ENCODE peak calls at places on chromosome 11, in six cellular contexts. V is left lung, Q is tibial artery, K is fibroblast of lung, R is lower lobe of right lung, M is mesendoderm. B is an unnamed sample. For H3K4me1, the result is how much of the 10 kb centered on the place peaks cover.

GRCh38 chr11:125101596-125101995 is 9.8 kb downstream of the TMEM218 start:
- DNase-seq in M (no peak), Q (no peak), K (no peak), V (no peak), R (no peak), B (no peak)

GRCh38 chr11:3002346-3002745 is 10.2 kb upstream of the NAP1L4 start:
- DNase-seq in V (no peak), Q (no peak), R (no peak), K (no peak), M (no peak), B (no peak)

GRCh38 chr11:19380375-19380774 is 139.6 kb upstream of the E2F8 start:
- DNase-seq in Q (no peak), M (peak), R (no peak), V (no peak), K (peak), B (no peak)

GRCh38 chr11:37496196-37496595 is 898.2 kb upstream of the RAG2 start:
- DNase-seq in K (no peak), Q (no peak), M (no peak), V (no peak), R (no peak), B (no peak)

GRCh38 chr11:75549370-75549958 is 12.6 kb upstream of the SERPINH1 start:
- DNase-seq in Q (no peak), V (peak), K (no peak), R (no peak), M (no peak), B (no peak)

GRCh38 chr11:111359223-111360149 is 19.6 kb downstream of the POU2AF1 start:
- DNase-seq in K (peak), V (no peak), Q (no peak), M (peak), R (no peak), B (no peak)

GRCh38 chr11:74279256-74279655 is 32.2 kb downstream of the P4HA3 start:
- DNase-seq in V (no peak), Q (no peak), M (no peak), R (no peak), K (no peak), B (no peak)

GRCh38 chr11:132402056-132402684 is 1031.8 kb downstream of the NTM start:
- DNase-seq in V (no peak), Q (no peak), R (no peak), K (peak), M (peak), B (no peak)

GRCh38 chr11:131678658-131679340 is 308.4 kb downstream of the NTM start:
- DNase-seq in V (no peak), M (no peak), Q (no peak), R (no peak), K (no peak), B (no peak)

GRCh38 chr11:121479355-121479754 is 26.6 kb upstream of the SORL1-AS1 start:
- DNase-seq in R (no peak), M (peak), Q (no peak), V (no peak), K (no peak), B (no peak)

GRCh38 chr11:12901272-12901671 is 107.8 kb upstream of the RASSF10 start:
- DNase-seq in R (no peak), Q (no peak), M (no peak), V (no peak), K (no peak), B (no peak)

GRCh38 chr11:36718481-36718880 is 120.4 kb upstream of the RAG2 start:
- DNase-seq in M (no peak), V (no peak), K (no peak), Q (no peak), R (no peak), B (no peak)

GRCh38 chr11:45272701-45273100 is 13.4 kb downstream of the SYT13 start:
- DNase-seq in R (no peak), K (no peak), Q (no peak), M (no peak), V (no peak), B (no peak)

GRCh38 chr11:19073454-19074415 is 13.2 kb upstream of the MRGPRX2 start:
- DNase-seq in Q (no peak), K (no peak), R (no peak), V (no peak), M (no peak), B (no peak)

GRCh38 chr11:112368402-112368801 is 107.7 kb upstream of the PLET1 start:
- DNase-seq in R (no peak), K (no peak), M (no peak), V (no peak), Q (no peak), B (no peak)

GRCh38 chr11:97888641-97889040 is 1132.1 kb upstream of the CNTN5 start:
- DNase-seq in R (no peak), Q (no peak), V (no peak), K (no peak), M (no peak), B (no peak)

GRCh38 chr11:131675489-131675888 is 305.1 kb downstream of the NTM start:
- DNase-seq in Q (no peak), V (no peak), R (no peak), M (no peak), K (peak), B (no peak)

GRCh38 chr11:115610908-115611307 is 106.7 kb upstream of the CADM1 start:
- DNase-seq in K (no peak), R (no peak), Q (no peak), M (no peak), V (no peak), B (no peak)

GRCh38 chr11:23471878-23472277 is 611.6 kb upstream of the CCDC179 start:
- DNase-seq in V (no peak), R (no peak), M (no peak), Q (no peak), K (no peak), B (no peak)

GRCh38 chr11:106399075-106399500 is 321.6 kb downstream of the AASDHPPT start:
- DNase-seq in M (no peak), R (no peak), K (peak), Q (peak), V (no peak), B (no peak)

GRCh38 chr11:129973809-129974208 is 28.8 kb downstream of the PRDM10 start:
- DNase-seq in M (peak), Q (no peak), R (peak), V (peak), K (peak), B (no peak)

GRCh38 chr11:16215352-16215751 is 141.0 kb downstream of the SOX6 start:
- DNase-seq in Q (no peak), R (no peak), V (no peak), K (no peak), M (no peak), B (no peak)

GRCh38 chr11:22304337-22304961 is 33.7 kb upstream of the SLC17A6 start:
- DNase-seq in M (peak), R (no peak), K (peak), V (no peak), Q (no peak), B (peak)

GRCh38 chr11:36746886-36747710 is 149.1 kb upstream of the RAG2 start:
- DNase-seq in M (peak), V (peak), R (peak), Q (peak), K (peak), B (peak)

GRCh38 chr11:57514538-57515331 is 767 bp downstream of the SLC43A1 start:
- DNase-seq in R (peak), V (peak), Q (peak), K (peak), M (peak), B (peak)

GRCh38 chr11:111770581-111771134 is 4.5 kb upstream of the PPP2R1B start:
- DNase-seq in K (no peak), R (no peak), Q (no peak), V (no peak), M (no peak), B (no peak)

GRCh38 chr11:119697445-119697844 is 31.6 kb downstream of the NECTIN1 start:
- DNase-seq in K (no peak), M (no peak), R (no peak), Q (no peak), V (no peak), B (no peak)

GRCh38 chr11:101915811-101916291 is 471 bp downstream of the ANGPTL5 start:
- DNase-seq in K (peak), Q (no peak), M (peak), V (no peak), R (no peak), B (peak)

GRCh38 chr11:118212781-118213565 is 11.8 kb downstream of the JAML start:
- DNase-seq in M (peak), V (no peak), Q (peak), R (no peak), K (no peak), B (no peak)
- H3K4me1 ChIP-seq in M (under half), V (half or more), Q (under half), R (under half), K (under half), B (half or more)

DNA sequence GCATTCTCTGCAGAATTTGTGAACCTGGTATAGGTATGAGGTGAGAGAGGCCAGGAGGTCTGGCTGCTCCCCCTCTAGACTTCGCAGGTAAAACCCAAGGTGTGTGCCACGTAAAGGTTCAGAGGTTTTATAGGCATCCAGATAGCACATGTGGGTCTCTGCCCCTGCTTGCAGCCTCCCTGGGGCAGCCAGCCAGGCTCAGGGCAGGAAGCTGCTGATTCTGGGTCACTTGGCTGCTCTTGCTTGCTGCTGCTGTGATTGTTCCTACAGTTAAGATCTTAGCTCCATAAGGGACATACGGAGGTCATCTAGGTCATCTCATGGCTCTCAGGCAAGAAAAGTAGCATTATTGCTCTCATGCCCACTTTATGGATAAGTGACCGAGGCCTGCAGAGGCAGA is 30.2 kb downstream of the ZBTB16 start:
- DNase-seq in K (no peak), M (no peak), V (no peak), R (no peak), Q (no peak), B (no peak)
- H3K4me1 ChIP-seq in K (under half), M (under half), V (half or more), R (half or more), Q (half or more), B (under half)

GRCh38 chr11:86063536-86063935 is 5.3 kb downstream of the PICALM start:
- DNase-seq in R (no peak), V (no peak), K (peak), Q (no peak), M (no peak), B (no peak)

GRCh38 chr11:86064236-86064803 is 4.6 kb downstream of the PICALM start:
- DNase-seq in K (peak), V (no peak), M (peak), R (no peak), Q (no peak), B (no peak)

GRCh38 chr11:86061483-86061882 is 7.4 kb downstream of the PICALM start:
- DNase-seq in Q (no peak), M (no peak), R (no peak), V (no peak), K (no peak), B (no peak)

GRCh38 chr11:86060544-86060943 is 8.3 kb downstream of the PICALM start:
- DNase-seq in M (no peak), R (no peak), Q (no peak), K (no peak), V (no peak), B (no peak)

DNA sequence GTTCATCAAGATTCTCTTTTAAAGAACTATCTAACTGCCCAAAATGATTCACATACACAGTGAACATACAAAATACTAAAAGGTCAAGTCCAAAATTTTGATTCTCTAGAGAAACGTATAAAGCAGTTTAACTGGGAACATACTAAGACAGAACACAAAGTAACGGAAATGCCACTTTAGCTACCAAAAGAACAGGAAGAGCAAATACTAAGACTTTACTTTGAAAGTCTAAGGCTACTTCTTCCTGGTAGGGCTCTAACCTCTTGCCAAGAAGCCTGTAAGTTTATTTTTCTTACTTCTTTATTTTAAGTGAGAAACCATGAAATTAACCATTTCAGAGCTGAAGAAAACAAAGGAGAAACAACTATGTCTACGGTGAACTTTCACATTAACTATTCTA is 6.2 kb downstream of the PICALM start:
- DNase-seq in K (peak), Q (no peak), V (no peak), R (no peak), M (no peak), B (peak)
- H3K4me1 ChIP-seq in K (under half), Q (half or more), V (half or more), R (half or more), M (under half), B (half or more)

GRCh38 chr11:68130121-68130520 is 8.9 kb upstream of the CHKA start:
- DNase-seq in M (no peak), Q (no peak), R (no peak), V (no peak), K (no peak), B (no peak)
- H3K4me1 ChIP-seq in M (under half), Q (under half), R (under half), V (under half), K (under half), B (under half)

GRCh38 chr11:35242412-35242811 is 103.4 kb downstream of the CD44 start:
- DNase-seq in Q (no peak), M (no peak), R (no peak), V (no peak), K (peak), B (no peak)
- H3K4me1 ChIP-seq in Q (under half), M (under half), R (under half), V (under half), K (under half), B (half or more)

DNA sequence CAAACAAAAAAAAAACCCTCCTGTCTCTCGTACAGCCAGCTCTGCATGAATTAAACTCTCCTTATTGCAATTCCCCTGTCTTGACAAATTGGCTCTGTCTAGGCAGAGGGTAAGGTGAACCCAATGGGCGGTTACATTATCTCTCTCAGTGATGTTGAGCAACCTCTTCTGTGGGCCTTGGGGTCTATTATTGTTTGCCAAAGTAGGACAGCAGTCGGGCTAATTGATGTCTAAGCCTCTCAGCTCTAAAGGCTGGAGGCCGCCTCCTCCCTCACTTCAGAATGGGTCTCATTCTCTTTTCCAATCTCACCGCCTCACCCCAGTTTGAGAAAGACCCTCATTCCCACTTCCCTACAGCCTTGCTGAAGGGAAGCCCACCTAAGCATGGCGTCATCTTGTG is 1.3 kb upstream of the SLC25A45 start:
- DNase-seq in K (no peak), M (no peak), R (no peak), V (no peak), Q (no peak), B (no peak)
- H3K4me1 ChIP-seq in K (under half), M (under half), R (half or more), V (half or more), Q (half or more), B (half or more)

B was measured in naive thymus-derived CD4-positive, alpha-beta T cell.